ENCODE peak calls at places on chromosomes 1 and 21, in nine cellular contexts. F, H, A, Z, T, V, Y, N and O are unnamed samples.

GRCh38 chr1:215517441-215517891 is 49.6 kb upstream of the KCTD3 start:
- DNase-seq in F (peak), H (no peak), A (peak), Z (peak), T (no peak), V (peak), Y (peak), N (no peak), O (peak)

GRCh38 chr1:19620786-19621185 is 23.3 kb upstream of the NBL1 start:
- DNase-seq in F (no peak), H (no peak), A (no peak), Z (no peak), T (no peak), V (no peak), Y (no peak), N (no peak), O (no peak)

GRCh38 chr1:176559474-176560390 is 96.8 kb downstream of the PAPPA2 start:
- DNase-seq in F (peak), H (peak), A (peak), Z (peak), T (peak), V (peak), Y (peak), N (peak), O (peak)

GRCh38 chr21:42572906-42573495 is 59.3 kb downstream of the SLC37A1 start:
- DNase-seq in F (no peak), H (no peak), A (no peak), Z (no peak), T (no peak), V (no peak), Y (no peak), N (no peak), O (no peak)

GRCh38 chr21:45128613-45129226 is 54.3 kb downstream of the ADARB1 start:
- DNase-seq in F (peak), H (peak), A (peak), Z (peak), T (peak), V (peak), Y (peak), N (peak), O (peak)

GRCh38 chr21:8989883-8990325 is 1531.5 kb upstream of the TPTE start:
- DNase-seq in F (no peak), H (no peak), A (no peak), Z (no peak), T (no peak), V (peak), Y (no peak), N (no peak), O (no peak)

GRCh38 chr21:29335720-29336119 is 37.0 kb downstream of the BACH1 start:
- DNase-seq in F (no peak), H (no peak), A (peak), Z (peak), T (no peak), V (peak), Y (no peak), N (no peak), O (no peak)

GRCh38 chr1:108327534-108328462 is 83.9 kb upstream of the NBPF4 start:
- DNase-seq in F (no peak), H (no peak), A (peak), Z (no peak), T (no peak), V (peak), Y (no peak), N (no peak), O (no peak)

GRCh38 chr1:145871994-145872411 is 13.1 kb upstream of the PIAS3 start:
- DNase-seq in F (peak), H (peak), A (peak), Z (peak), T (peak), V (no peak), Y (peak), N (peak), O (no peak)

GRCh38 chr21:33587792-33588484 is 546 bp downstream of the DONSON start:
- DNase-seq in F (peak), H (peak), A (peak), Z (peak), T (no peak), V (peak), Y (peak), N (peak), O (no peak)

GRCh38 chr1:41174170-41174569 is 67.9 kb downstream of the SCMH1 start:
- DNase-seq in F (no peak), H (no peak), A (no peak), Z (no peak), T (no peak), V (no peak), Y (no peak), N (no peak), O (no peak)

GRCh38 chr1:93703649-93704048 is 22.0 kb upstream of the BCAR3 start:
- DNase-seq in F (no peak), H (no peak), A (no peak), Z (no peak), T (no peak), V (peak), Y (no peak), N (no peak), O (no peak)

GRCh38 chr1:1758692-1759455 is 19.4 kb downstream of the NADK start:
- DNase-seq in F (no peak), H (no peak), A (no peak), Z (peak), T (no peak), V (peak), Y (peak), N (no peak), O (no peak)